ENCODE peak calls at places on chromosomes 13 and 19, in eight cellular contexts. L is astrocyte; S is prostate gland; Q is left ventricle myocardium inferior; I is K562; U is pancreas; E is testis; T is CD8-positive, alpha-beta T cell. X is an unnamed sample.

GRCh38 chr13:59531571-59532091 is 632.1 kb downstream of the DIAPH3 start:
- DNase-seq in I (peak; percentile 79), S (peak; percentile 25), E (peak; percentile 76), L (peak; percentile 82), U (peak; percentile 35), Q (peak; percentile 85), T (peak; percentile 5), X (peak; percentile 50)

GRCh38 chr19:8517551-8518442 is 3.8 kb upstream of the ZNF414 start:
- DNase-seq in I (no peak), E (no peak), Q (no peak), T (peak; percentile 55), L (no peak), S (no peak), U (no peak), X (no peak)

GRCh38 chr13:48132961-48133360 is 38.1 kb upstream of the MED4 start:
- DNase-seq in U (no peak), L (no peak), S (no peak), T (no peak), I (no peak), Q (no peak), E (no peak), X (no peak)

GRCh38 chr13:94993608-94994007 is 281.3 kb upstream of the SOX21 start:
- DNase-seq in Q (no peak), I (no peak), S (no peak), U (no peak), E (no peak), L (peak; percentile 47), T (no peak), X (no peak)

GRCh38 chr19:1624458-1624857 is 19.2 kb upstream of the UQCR11 start:
- DNase-seq in L (peak; percentile 15), I (peak; percentile 83), S (no peak), Q (peak; percentile 31), T (peak; percentile 68), E (peak; percentile 60), U (no peak), X (no peak)

GRCh38 chr19:56098731-56099577 is 22.1 kb downstream of the ZNF787 start:
- DNase-seq in Q (no peak), E (no peak), S (no peak), T (no peak), L (no peak), U (no peak), I (no peak), X (no peak)

GRCh38 chr13:48975101-48975925 is at the start of gene FNDC3A:
- DNase-seq in S (peak; percentile 39), E (peak; percentile 64), L (peak; percentile 61), U (peak; percentile 18), I (peak; percentile 48), Q (peak; percentile 83), T (peak; percentile 37), X (peak; percentile 51)

GRCh38 chr19:27776020-27776419 is 1436.9 kb downstream of the UQCRFS1 start:
- DNase-seq in S (no peak), I (peak; percentile 16), T (no peak), L (no peak), U (no peak), Q (no peak), E (no peak), X (no peak)

GRCh38 chr19:33400856-33401682 is 27.6 kb downstream of the CEBPG start:
- DNase-seq in L (no peak), I (no peak), T (no peak), U (no peak), E (no peak), S (no peak), Q (no peak), X (no peak)

GRCh38 chr19:8054169-8054568 is 1.6 kb downstream of the CCL25 start:
- DNase-seq in T (no peak), U (no peak), Q (no peak), S (no peak), E (no peak), L (no peak), I (no peak), X (no peak)

GRCh38 chr13:61148691-61149332 is 266.8 kb downstream of the PCDH20 start:
- DNase-seq in T (no peak), I (no peak), L (peak; percentile 25), U (no peak), E (no peak), S (no peak), Q (no peak), X (no peak)

GRCh38 chr19:46616631-46617322 is 8.1 kb downstream of the PTGIR start:
- DNase-seq in Q (peak; percentile 71), S (peak; percentile 70), E (peak; percentile 51), I (peak; percentile 81), L (peak; percentile 68), U (peak; percentile 88), T (no peak), X (peak; percentile 20)

GRCh38 chr13:53343345-53343744 is 314.7 kb downstream of the OLFM4 start:
- DNase-seq in T (no peak), U (no peak), S (no peak), I (no peak), Q (no peak), L (no peak), E (no peak), X (no peak)

GRCh38 chr19:5058456-5059190 is 89.7 kb downstream of the KDM4B start:
- DNase-seq in Q (no peak), T (no peak), E (no peak), S (no peak), L (peak; percentile 37), U (no peak), I (no peak), X (no peak)

DNA sequence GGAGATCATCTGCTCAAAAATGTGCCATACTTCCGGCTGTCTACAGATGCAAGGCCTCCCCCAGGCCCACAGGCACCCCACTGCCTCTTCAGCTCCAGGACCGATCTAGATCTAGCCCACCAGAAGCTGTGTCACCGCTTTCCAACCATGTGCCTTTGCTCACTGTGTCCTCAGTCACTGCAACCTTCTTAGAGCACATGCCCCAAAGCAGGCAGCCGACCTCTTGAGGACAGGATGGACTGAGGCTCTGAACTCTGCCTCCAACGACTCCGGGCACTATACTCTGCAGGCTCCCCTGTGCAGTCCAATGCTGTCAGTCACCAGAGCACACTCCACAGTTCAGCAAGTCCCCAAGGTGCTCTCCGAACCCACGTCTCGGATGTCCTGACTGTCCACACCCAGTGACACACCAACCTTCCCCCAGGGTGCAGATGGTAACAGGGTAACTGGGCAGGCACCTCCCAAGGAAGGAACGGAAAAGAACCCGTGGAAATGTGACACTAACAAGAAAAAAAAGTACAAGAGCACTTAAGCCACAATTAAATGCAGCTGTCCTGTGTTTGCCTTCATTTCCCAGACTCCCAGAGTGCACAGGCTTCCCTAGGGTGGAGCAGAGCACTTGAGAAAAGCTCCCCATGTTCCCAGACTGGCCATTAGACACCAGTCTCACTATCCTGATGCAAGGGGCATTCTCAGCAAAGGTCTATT is 4.8 kb downstream of the STK24 start:
- DNase-seq in E (no peak), T (peak; percentile 28), I (peak; percentile 34), S (no peak), U (no peak), L (peak; percentile 32), Q (no peak), X (no peak)
- H3K4me1 ChIP-seq in E (peaks cover 47% of the 10 kb centered on the region), T (peaks cover 77% of the 10 kb centered on the region), I (peaks cover 37% of the 10 kb centered on the region), S (peaks cover 7% of the 10 kb centered on the region), U (no peaks in the 10 kb centered on the region), L (peaks cover 34% of the 10 kb centered on the region), Q (peaks cover 83% of the 10 kb centered on the region), X (peaks cover 48% of the 10 kb centered on the region)

GRCh38 chr19:54548806-54549205 is 24.8 kb upstream of the LILRA2 start:
- DNase-seq in T (no peak), L (no peak), Q (no peak), E (no peak), S (no peak), U (no peak), I (no peak), X (no peak)

GRCh38 chr19:54549224-54549623 is 24.4 kb upstream of the LILRA2 start:
- DNase-seq in Q (no peak), E (no peak), U (no peak), I (no peak), S (no peak), L (no peak), T (no peak), X (no peak)

GRCh38 chr19:54552913-54553310 is 20.7 kb upstream of the LILRA2 start:
- DNase-seq in E (no peak), T (no peak), U (no peak), Q (no peak), S (no peak), L (no peak), I (no peak), X (no peak)

GRCh38 chr19:54551950-54552912 is 21.4 kb upstream of the LILRA2 start:
- DNase-seq in Q (peak; percentile 28), L (no peak), T (no peak), E (no peak), S (no peak), U (no peak), I (no peak), X (no peak)

DNA sequence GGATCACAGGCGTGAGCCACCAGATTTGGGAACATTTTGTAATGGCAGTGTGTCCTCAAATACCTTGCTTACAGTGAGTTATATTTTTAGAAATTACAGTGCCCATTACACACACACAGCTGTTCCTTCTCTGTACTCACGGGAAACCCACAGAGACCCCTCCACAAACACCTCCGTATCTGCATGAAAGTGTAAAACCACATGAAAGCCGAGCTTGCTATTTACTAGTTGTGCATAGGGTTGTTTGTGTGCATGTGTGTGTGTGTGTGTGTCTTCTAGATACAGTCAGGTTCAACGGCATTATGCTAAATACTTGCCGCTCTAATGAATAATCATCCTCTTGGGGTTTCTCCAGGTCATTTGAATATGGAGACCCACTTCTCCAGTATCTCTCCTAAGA is 22.3 kb upstream of the LILRA2 start:
- DNase-seq in U (no peak), T (peak; percentile 16), Q (no peak), S (no peak), L (no peak), I (no peak), E (no peak), X (no peak)
- H3K27me3 ChIP-seq in U (no peaks in the 10 kb centered on the region), T (no peaks in the 10 kb centered on the region), Q (peaks cover 27% of the 10 kb centered on the region), S (no peaks in the 10 kb centered on the region), L (no peaks in the 10 kb centered on the region), I (peaks cover 72% of the 10 kb centered on the region), E (no peaks in the 10 kb centered on the region), X (no peaks in the 10 kb centered on the region)

GRCh38 chr13:78317030-78317429 is 286.3 kb downstream of the POU4F1 start:
- DNase-seq in L (no peak), Q (no peak), E (no peak), U (no peak), T (no peak), I (no peak), S (no peak), X (no peak)
- TF ChIP-seq CTCF in L (no peak), Q (peak; percentile 61), E (no peak), U (no peak), T (no peak), I (no peak), S (no peak), X (peak; percentile 13)

GRCh38 chr13:46743191-46743590 is 53.8 kb downstream of the ESD start:
- DNase-seq in I (no peak), S (no peak), E (no peak), Q (no peak), T (no peak), U (no peak), L (peak; percentile 49), X (no peak)

GRCh38 chr13:46747031-46747820 is 49.7 kb downstream of the ESD start:
- DNase-seq in L (no peak), I (no peak), Q (no peak), E (no peak), U (no peak), T (no peak), S (no peak), X (no peak)

GRCh38 chr13:46749951-46750350 is 47.0 kb downstream of the ESD start:
- DNase-seq in L (peak; percentile 73), I (no peak), Q (no peak), S (no peak), E (no peak), U (no peak), T (no peak), X (no peak)

GRCh38 chr13:46748300-46748699 is 48.7 kb downstream of the ESD start:
- DNase-seq in L (no peak), E (no peak), Q (no peak), S (no peak), I (no peak), T (no peak), U (no peak), X (no peak)

GRCh38 chr13:46745062-46745461 is 51.9 kb downstream of the ESD start:
- DNase-seq in Q (no peak), I (no peak), T (no peak), S (no peak), L (no peak), U (no peak), E (no peak), X (no peak)
- H3K4me1 ChIP-seq in Q (peaks cover 6% of the 10 kb centered on the region), I (no peaks in the 10 kb centered on the region), T (peaks cover 4% of the 10 kb centered on the region), S (no peaks in the 10 kb centered on the region), L (peaks cover 15% of the 10 kb centered on the region), U (no peaks in the 10 kb centered on the region), E (no peaks in the 10 kb centered on the region), X (no peaks in the 10 kb centered on the region)

X was measured in foreskin keratinocyte.